ENCODE peak calls at places on chromosomes 3 and 15, in seven cellular contexts. One of them, this sample, is unnamed.

GRCh38 chr15:73802336-73803105 is 49.4 kb upstream of the INSYN1 start:
- DNase-seq in HEK293T: no peak
- DNase-seq in ecto neural progenitor cell: no peak
- DNase-seq in GM23338: no peak
- DNase-seq in cardiac septum: peak; percentile 81
- DNase-seq in activated CD4-positive, alpha-beta T cell treated with anti-CD3 and anti-CD28 coated beads, Interleukin-2, amount 50 U/mL, for 48 hours: no peak
- DNase-seq in stomach: no peak
- DNase-seq in this sample: no peak

GRCh38 chr3:30496496-30496966 is 109.9 kb upstream of the TGFBR2 start:
- DNase-seq in GM23338: no peak
- DNase-seq in stomach: no peak
- DNase-seq in activated CD4-positive, alpha-beta T cell treated with anti-CD3 and anti-CD28 coated beads, Interleukin-2, amount 50 U/mL, for 48 hours: no peak
- DNase-seq in ecto neural progenitor cell: no peak
- DNase-seq in cardiac septum: no peak
- DNase-seq in HEK293T: no peak
- DNase-seq in this sample: no peak

GRCh38 chr3:121855555-121855954 is 20.5 kb downstream of the EAF2 start:
- DNase-seq in cardiac septum: no peak
- DNase-seq in stomach: no peak
- DNase-seq in activated CD4-positive, alpha-beta T cell treated with anti-CD3 and anti-CD28 coated beads, Interleukin-2, amount 50 U/mL, for 48 hours: no peak
- DNase-seq in HEK293T: peak; percentile 8
- DNase-seq in GM23338: peak; percentile 78
- DNase-seq in ecto neural progenitor cell: no peak
- DNase-seq in this sample: no peak

GRCh38 chr3:69200384-69201068 is 78.1 kb upstream of the LMOD3 start:
- DNase-seq in cardiac septum: no peak
- DNase-seq in GM23338: peak; percentile 62
- DNase-seq in HEK293T: peak; percentile 60
- DNase-seq in ecto neural progenitor cell: peak; percentile 52
- DNase-seq in activated CD4-positive, alpha-beta T cell treated with anti-CD3 and anti-CD28 coated beads, Interleukin-2, amount 50 U/mL, for 48 hours: peak; percentile 71
- DNase-seq in stomach: peak; percentile 73
- DNase-seq in this sample: no peak

GRCh38 chr3:71500696-71501095 is 82.8 kb downstream of the FOXP1 start:
- DNase-seq in GM23338: no peak
- DNase-seq in activated CD4-positive, alpha-beta T cell treated with anti-CD3 and anti-CD28 coated beads, Interleukin-2, amount 50 U/mL, for 48 hours: no peak
- DNase-seq in stomach: no peak
- DNase-seq in ecto neural progenitor cell: no peak
- DNase-seq in HEK293T: no peak
- DNase-seq in cardiac septum: no peak
- DNase-seq in this sample: no peak

GRCh38 chr3:35639251-35640185 is at the start of gene ARPP21:
- DNase-seq in HEK293T: no peak
- DNase-seq in ecto neural progenitor cell: peak; percentile 70
- DNase-seq in stomach: no peak
- DNase-seq in activated CD4-positive, alpha-beta T cell treated with anti-CD3 and anti-CD28 coated beads, Interleukin-2, amount 50 U/mL, for 48 hours: no peak
- DNase-seq in cardiac septum: no peak
- DNase-seq in GM23338: peak; percentile 57
- DNase-seq in this sample: no peak

GRCh38 chr3:160486459-160486869 is 36.9 kb upstream of the TRIM59 start:
- DNase-seq in stomach: no peak
- DNase-seq in activated CD4-positive, alpha-beta T cell treated with anti-CD3 and anti-CD28 coated beads, Interleukin-2, amount 50 U/mL, for 48 hours: no peak
- DNase-seq in HEK293T: no peak
- DNase-seq in ecto neural progenitor cell: no peak
- DNase-seq in cardiac septum: no peak
- DNase-seq in GM23338: peak; percentile 44
- DNase-seq in this sample: no peak

GRCh38 chr15:56631765-56632164 is 101.5 kb downstream of the ZNF280D start:
- DNase-seq in cardiac septum: no peak
- DNase-seq in GM23338: no peak
- DNase-seq in ecto neural progenitor cell: no peak
- DNase-seq in stomach: no peak
- DNase-seq in HEK293T: no peak
- DNase-seq in activated CD4-positive, alpha-beta T cell treated with anti-CD3 and anti-CD28 coated beads, Interleukin-2, amount 50 U/mL, for 48 hours: no peak
- DNase-seq in this sample: no peak

GRCh38 chr3:24680214-24680967 is 185.7 kb upstream of the THRB start:
- DNase-seq in HEK293T: peak; percentile 73
- DNase-seq in cardiac septum: peak; percentile 77
- DNase-seq in GM23338: peak; percentile 87
- DNase-seq in stomach: peak; percentile 66
- DNase-seq in activated CD4-positive, alpha-beta T cell treated with anti-CD3 and anti-CD28 coated beads, Interleukin-2, amount 50 U/mL, for 48 hours: peak; percentile 75
- DNase-seq in ecto neural progenitor cell: peak; percentile 85
- DNase-seq in this sample: peak; percentile 70

GRCh38 chr3:56884387-56884786 is 82.6 kb upstream of the ARHGEF3 start:
- DNase-seq in activated CD4-positive, alpha-beta T cell treated with anti-CD3 and anti-CD28 coated beads, Interleukin-2, amount 50 U/mL, for 48 hours: no peak
- DNase-seq in ecto neural progenitor cell: no peak
- DNase-seq in stomach: no peak
- DNase-seq in HEK293T: no peak
- DNase-seq in GM23338: peak; percentile 19
- DNase-seq in cardiac septum: no peak
- DNase-seq in this sample: no peak

GRCh38 chr3:21645121-21645897 is 105.7 kb downstream of the ZNF385D start:
- DNase-seq in stomach: peak; percentile 42
- DNase-seq in cardiac septum: peak; percentile 86
- DNase-seq in GM23338: no peak
- DNase-seq in HEK293T: no peak
- DNase-seq in activated CD4-positive, alpha-beta T cell treated with anti-CD3 and anti-CD28 coated beads, Interleukin-2, amount 50 U/mL, for 48 hours: no peak
- DNase-seq in ecto neural progenitor cell: no peak
- DNase-seq in this sample: no peak

GRCh38 chr3:18556503-18556902 is 131.4 kb upstream of the SATB1 start:
- DNase-seq in cardiac septum: no peak
- DNase-seq in HEK293T: no peak
- DNase-seq in activated CD4-positive, alpha-beta T cell treated with anti-CD3 and anti-CD28 coated beads, Interleukin-2, amount 50 U/mL, for 48 hours: peak; percentile 83
- DNase-seq in stomach: no peak
- DNase-seq in GM23338: no peak
- DNase-seq in ecto neural progenitor cell: no peak
- DNase-seq in this sample: no peak

GRCh38 chr3:17149744-17150143 is 265.0 kb downstream of the PLCL2 start:
- DNase-seq in GM23338: no peak
- DNase-seq in stomach: no peak
- DNase-seq in activated CD4-positive, alpha-beta T cell treated with anti-CD3 and anti-CD28 coated beads, Interleukin-2, amount 50 U/mL, for 48 hours: no peak
- DNase-seq in HEK293T: no peak
- DNase-seq in ecto neural progenitor cell: no peak
- DNase-seq in cardiac septum: no peak
- DNase-seq in this sample: no peak

GRCh38 chr15:55873024-55873745 is 120.2 kb downstream of the NEDD4 start:
- DNase-seq in stomach: no peak
- DNase-seq in activated CD4-positive, alpha-beta T cell treated with anti-CD3 and anti-CD28 coated beads, Interleukin-2, amount 50 U/mL, for 48 hours: no peak
- DNase-seq in GM23338: no peak
- DNase-seq in cardiac septum: no peak
- DNase-seq in HEK293T: no peak
- DNase-seq in ecto neural progenitor cell: no peak
- DNase-seq in this sample: no peak

GRCh38 chr15:101386006-101386405 is 91.0 kb upstream of the SNRPA1 start:
- DNase-seq in stomach: no peak
- DNase-seq in HEK293T: no peak
- DNase-seq in activated CD4-positive, alpha-beta T cell treated with anti-CD3 and anti-CD28 coated beads, Interleukin-2, amount 50 U/mL, for 48 hours: no peak
- DNase-seq in GM23338: no peak
- DNase-seq in ecto neural progenitor cell: no peak
- DNase-seq in cardiac septum: no peak
- DNase-seq in this sample: no peak

GRCh38 chr3:197186887-197187588 is 111.4 kb downstream of the DLG1 start:
- DNase-seq in cardiac septum: no peak
- DNase-seq in HEK293T: peak; percentile 15
- DNase-seq in stomach: no peak
- DNase-seq in activated CD4-positive, alpha-beta T cell treated with anti-CD3 and anti-CD28 coated beads, Interleukin-2, amount 50 U/mL, for 48 hours: no peak
- DNase-seq in ecto neural progenitor cell: no peak
- DNase-seq in GM23338: peak; percentile 79
- DNase-seq in this sample: no peak

GRCh38 chr3:76415384-76415783 is 624.5 kb upstream of the ROBO2 start:
- DNase-seq in cardiac septum: no peak
- DNase-seq in stomach: no peak
- DNase-seq in activated CD4-positive, alpha-beta T cell treated with anti-CD3 and anti-CD28 coated beads, Interleukin-2, amount 50 U/mL, for 48 hours: no peak
- DNase-seq in HEK293T: no peak
- DNase-seq in ecto neural progenitor cell: no peak
- DNase-seq in GM23338: no peak
- DNase-seq in this sample: no peak

GRCh38 chr3:165406425-165406824 is 210.2 kb upstream of the SLITRK3 start:
- DNase-seq in GM23338: no peak
- DNase-seq in HEK293T: no peak
- DNase-seq in cardiac septum: no peak
- DNase-seq in ecto neural progenitor cell: no peak
- DNase-seq in stomach: no peak
- DNase-seq in activated CD4-positive, alpha-beta T cell treated with anti-CD3 and anti-CD28 coated beads, Interleukin-2, amount 50 U/mL, for 48 hours: no peak
- DNase-seq in this sample: no peak

GRCh38 chr3:184556502-184557347 is 4.9 kb upstream of the EPHB3 start:
- DNase-seq in HEK293T: no peak
- DNase-seq in GM23338: no peak
- DNase-seq in cardiac septum: no peak
- DNase-seq in activated CD4-positive, alpha-beta T cell treated with anti-CD3 and anti-CD28 coated beads, Interleukin-2, amount 50 U/mL, for 48 hours: no peak
- DNase-seq in stomach: no peak
- DNase-seq in ecto neural progenitor cell: no peak
- DNase-seq in this sample: no peak

This sample was measured in WERI-Rb-1.